ENCODE peak calls at places on chromosome 15, in eight cellular contexts. J, R, I, N, E, K, V and X are unnamed samples.

GRCh38 chr15:82625136-82625535 is 22.0 kb downstream of the CPEB1 start:
- DNase-seq in V (no peak), R (no peak), I (no peak), J (no peak), E (no peak), N (no peak), K (no peak), X (no peak)

GRCh38 chr15:90059208-90059985 is 42.9 kb downstream of the IDH2 start:
- DNase-seq in K (peak; percentile 73), E (peak; percentile 74), J (peak; percentile 74), I (peak; percentile 95), R (no peak), V (no peak), N (peak; percentile 71), X (no peak)

GRCh38 chr15:90295270-90295648 is 29.8 kb downstream of the NGRN start:
- DNase-seq in E (peak; percentile 21), N (no peak), V (no peak), I (no peak), R (no peak), K (no peak), J (no peak), X (no peak)

GRCh38 chr15:100726070-100726420 is 123.7 kb downstream of the ASB7 start:
- DNase-seq in I (no peak), R (no peak), J (no peak), V (no peak), N (no peak), E (no peak), K (no peak), X (no peak)

GRCh38 chr15:29105151-29105785 is 164.4 kb downstream of the NSMCE3 start:
- DNase-seq in N (no peak), I (no peak), R (no peak), K (no peak), E (no peak), J (no peak), V (no peak), X (no peak)

GRCh38 chr15:83654379-83655236 is 685 bp downstream of the ADAMTSL3 start:
- DNase-seq in K (peak; percentile 28), N (peak; percentile 63), R (peak; percentile 32), J (peak; percentile 75), V (no peak), E (no peak), I (no peak), X (no peak)

GRCh38 chr15:81311834-81312459 is 12.0 kb downstream of the STARD5 start:
- DNase-seq in K (no peak), V (no peak), E (no peak), I (no peak), N (no peak), J (no peak), R (no peak), X (no peak)

GRCh38 chr15:45395956-45396355 is 17.6 kb upstream of the GATM start:
- DNase-seq in R (no peak), K (no peak), E (no peak), J (no peak), N (no peak), I (no peak), V (no peak), X (no peak)

GRCh38 chr15:35966781-35967180 is 420.8 kb upstream of the DPH6 start:
- DNase-seq in V (no peak), I (no peak), K (no peak), R (no peak), E (no peak), N (no peak), J (no peak), X (no peak)

GRCh38 chr15:69298697-69299441 is at the start of gene PAQR5:
- DNase-seq in E (no peak), V (no peak), N (peak; percentile 31), J (peak; percentile 40), I (peak; percentile 89), K (peak; percentile 68), R (peak; percentile 52), X (no peak)

GRCh38 chr15:42616107-42616506 is 40.7 kb downstream of the STARD9 start:
- DNase-seq in J (no peak), V (no peak), R (no peak), N (no peak), E (no peak), K (no peak), I (no peak), X (no peak)

GRCh38 chr15:60520825-60521368 is 42.0 kb upstream of the ICE2 start:
- DNase-seq in R (peak; percentile 73), K (peak; percentile 82), V (peak; percentile 21), E (peak; percentile 19), J (peak; percentile 55), I (peak; percentile 68), N (peak; percentile 66), X (peak; percentile 33)

GRCh38 chr15:91498046-91498445 is 355.5 kb upstream of the SLCO3A1 start:
- DNase-seq in I (no peak), E (no peak), J (no peak), K (no peak), R (no peak), N (no peak), V (no peak), X (no peak)

GRCh38 chr15:45734244-45734643 is 99.4 kb downstream of the SQOR start:
- DNase-seq in J (no peak), N (no peak), I (no peak), R (no peak), V (no peak), K (no peak), E (no peak), X (no peak)

GRCh38 chr15:85800460-85801123 is 5.9 kb upstream of the KLHL25 start:
- DNase-seq in N (peak; percentile 77), E (peak; percentile 44), R (peak; percentile 90), K (peak; percentile 91), J (peak; percentile 47), V (peak; percentile 14), I (peak; percentile 77), X (peak; percentile 37)

GRCh38 chr15:80259942-80260510 is 8.0 kb upstream of the CTXND1 start:
- DNase-seq in J (no peak), N (no peak), E (no peak), I (no peak), K (no peak), R (no peak), V (no peak), X (no peak)

GRCh38 chr15:29612701-29613100 is 209.6 kb downstream of the TJP1 start:
- DNase-seq in N (no peak), R (no peak), K (no peak), J (no peak), V (no peak), I (no peak), E (no peak), X (no peak)

GRCh38 chr15:64861960-64862359 is 20.2 kb downstream of the PLEKHO2 start:
- DNase-seq in V (no peak), E (no peak), J (no peak), I (no peak), N (no peak), K (no peak), R (no peak), X (no peak)
- H3K27ac ChIP-seq in V (no peak overlapping the region), E (no peak overlapping the region), J (no peak overlapping the region), I (no peak overlapping the region), N (no peak overlapping the region), K (peak overlapping the region; percentile 46), R (no peak overlapping the region), X (no peak overlapping the region)

GRCh38 chr15:38251726-38252480 is 733 bp upstream of the SPRED1 start:
- DNase-seq in I (peak; percentile 93), K (peak; percentile 83), E (peak; percentile 87), N (peak; percentile 92), V (peak; percentile 60), J (peak; percentile 91), R (peak; percentile 89), X (peak; percentile 93)
- H3K27ac ChIP-seq in I (peak overlapping the region; percentile 97), K (peak overlapping the region; percentile 100), E (peak overlapping the region; percentile 92), N (peak overlapping the region; percentile 93), V (peak overlapping the region; percentile 99), J (peak overlapping the region; percentile 94), R (peak overlapping the region; percentile 85), X (peak overlapping the region; percentile 94)

GRCh38 chr15:87209891-87210649 is 1046.5 kb downstream of the NTRK3 start:
- DNase-seq in K (no peak), V (no peak), J (no peak), I (no peak), E (no peak), N (no peak), R (no peak), X (no peak)

GRCh38 chr15:87211547-87211946 is 1045.0 kb downstream of the NTRK3 start:
- DNase-seq in V (no peak), R (no peak), J (no peak), N (no peak), I (no peak), E (no peak), K (no peak), X (peak; percentile 71)

GRCh38 chr15:87212041-87212440 is 1044.5 kb downstream of the NTRK3 start:
- DNase-seq in R (no peak), K (no peak), V (no peak), N (no peak), J (no peak), E (no peak), I (no peak), X (no peak)

GRCh38 chr15:87207251-87207650 is 1049.3 kb downstream of the NTRK3 start:
- DNase-seq in E (no peak), J (no peak), R (no peak), N (no peak), K (no peak), V (no peak), I (no peak), X (no peak)

DNA sequence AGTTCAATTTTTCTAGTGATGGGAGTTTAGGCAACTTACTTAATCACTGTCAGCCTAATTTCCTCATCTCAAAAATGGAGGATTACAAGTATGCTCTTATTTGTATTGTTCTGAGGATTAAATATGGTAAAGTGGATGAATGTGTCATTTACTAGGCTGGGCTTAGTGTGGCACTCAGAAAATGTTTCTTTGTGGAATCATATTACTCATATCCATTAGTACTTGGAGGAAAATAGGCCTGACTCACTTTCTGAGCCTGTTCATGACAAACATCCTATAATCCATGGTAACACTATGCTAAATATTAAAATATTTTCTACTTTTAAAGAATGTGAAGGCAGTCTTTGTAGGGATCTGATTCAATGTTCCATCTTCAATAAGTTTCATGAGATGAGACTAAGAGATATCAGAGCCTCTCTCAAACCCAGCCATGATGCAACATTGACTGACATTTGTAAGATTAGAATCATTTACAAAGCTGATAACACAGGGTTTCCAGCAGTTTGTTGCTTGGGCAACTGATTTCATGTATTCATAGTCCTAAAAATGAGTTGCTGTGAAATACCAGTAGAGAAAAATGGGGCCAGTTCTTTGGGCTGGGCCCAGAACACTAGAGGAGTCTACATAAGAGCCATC is 1048.5 kb downstream of the NTRK3 start:
- DNase-seq in I (no peak), E (no peak), R (peak; percentile 10), K (no peak), V (no peak), J (no peak), N (no peak), X (peak; percentile 72)
- H3K27ac ChIP-seq in I (no peak overlapping the region), E (no peak overlapping the region), R (peak overlapping the region; percentile 71), K (no peak overlapping the region), V (no peak overlapping the region), J (no peak overlapping the region), N (no peak overlapping the region), X (peak overlapping the region; percentile 84)

GRCh38 chr15:47427463-47427862 is 289.8 kb upstream of the SEMA6D start:
- DNase-seq in R (no peak), I (no peak), N (no peak), E (no peak), J (no peak), V (no peak), K (no peak), X (no peak)
- H3K27ac ChIP-seq in R (no peak overlapping the region), I (no peak overlapping the region), N (no peak overlapping the region), E (no peak overlapping the region), J (no peak overlapping the region), V (no peak overlapping the region), K (no peak overlapping the region), X (no peak overlapping the region)

GRCh38 chr15:88115529-88116152 is 140.9 kb downstream of the NTRK3 start:
- DNase-seq in V (no peak), J (no peak), E (peak; percentile 71), N (no peak), I (no peak), R (no peak), K (no peak), X (no peak)
- H3K27ac ChIP-seq in V (peak overlapping the region; percentile 70), J (no peak overlapping the region), E (no peak overlapping the region), N (no peak overlapping the region), I (no peak overlapping the region), R (no peak overlapping the region), K (no peak overlapping the region), X (no peak overlapping the region)